ENCODE peak calls at places on chromosomes 16 and 17, in ten cellular contexts. F is SK-N-SH, N is transverse colon, G is upper lobe of left lung, L is stomach, T is GM12878, P is esophagus muscularis mucosa, J is H1, K is HepG2, O is K562. M is an unnamed sample.

GRCh38 chr17:41334385-41334784 is 16.2 kb downstream of the KRT33A start:
- DNase-seq in F (no peak), N (no peak), G (no peak), L (no peak), T (peak), P (no peak), J (no peak), K (no peak), O (no peak), M (no peak)

GRCh38 chr16:426115-426905 is 861 bp downstream of the RAB11FIP3 start:
- DNase-seq in F (peak), N (peak), G (peak), L (no peak), T (no peak), P (no peak), J (peak), K (no peak), O (peak), M (no peak)

GRCh38 chr17:49993423-49994037 is 1.5 kb downstream of the DLX3 start:
- DNase-seq in F (peak), N (no peak), G (peak), L (peak), T (no peak), P (no peak), J (peak), K (no peak), O (no peak), M (no peak)

GRCh38 chr16:24309222-24309905 is 53.2 kb downstream of the CACNG3 start:
- DNase-seq in F (no peak), N (no peak), G (no peak), L (peak), T (no peak), P (no peak), J (no peak), K (peak), O (no peak), M (no peak)

GRCh38 chr17:71709974-71710373 is 410.8 kb upstream of the SOX9 start:
- DNase-seq in F (peak), N (no peak), G (no peak), L (no peak), T (no peak), P (no peak), J (no peak), K (no peak), O (no peak), M (no peak)

GRCh38 chr17:40563371-40564052 is 1.8 kb downstream of the CCR7 start:
- DNase-seq in F (no peak), N (no peak), G (no peak), L (peak), T (no peak), P (peak), J (no peak), K (no peak), O (no peak), M (no peak)

GRCh38 chr17:58156839-58157803 is 8.9 kb downstream of the OR4D1 start:
- DNase-seq in F (peak), N (peak), G (peak), L (no peak), T (no peak), P (no peak), J (peak), K (no peak), O (peak), M (no peak)

GRCh38 chr16:81409016-81409556 is 35.5 kb upstream of the CMIP start:
- DNase-seq in F (no peak), N (no peak), G (no peak), L (no peak), T (no peak), P (no peak), J (no peak), K (no peak), O (no peak), M (no peak)

GRCh38 chr16:19696961-19697360 is 21.1 kb downstream of the KNOP1 start:
- DNase-seq in F (no peak), N (no peak), G (peak), L (no peak), T (no peak), P (no peak), J (no peak), K (no peak), O (no peak), M (no peak)

GRCh38 chr16:59045496-59045895 is 311.4 kb upstream of the GOT2 start:
- DNase-seq in F (no peak), N (no peak), G (no peak), L (no peak), T (no peak), P (no peak), J (no peak), K (no peak), O (no peak), M (no peak)

GRCh38 chr17:79657861-79658810 is 47.3 kb upstream of the RBFOX3 start:
- DNase-seq in F (no peak), N (no peak), G (no peak), L (no peak), T (no peak), P (peak), J (peak), K (no peak), O (no peak), M (peak)

GRCh38 chr16:8962393-8963009 is 1.2 kb downstream of the USP7 start:
- DNase-seq in F (peak), N (peak), G (peak), L (peak), T (no peak), P (no peak), J (no peak), K (no peak), O (peak), M (no peak)

GRCh38 chr16:88535181-88535856 is 34.9 kb upstream of the ZC3H18 start:
- DNase-seq in F (no peak), N (no peak), G (peak), L (no peak), T (no peak), P (no peak), J (no peak), K (no peak), O (no peak), M (no peak)

GRCh38 chr16:71930013-71930563 is 34.8 kb downstream of the IST1 start:
- DNase-seq in F (no peak), N (no peak), G (no peak), L (no peak), T (no peak), P (no peak), J (no peak), K (no peak), O (no peak), M (no peak)

GRCh38 chr16:71927787-71928186 is 32.5 kb downstream of the IST1 start:
- DNase-seq in F (no peak), N (no peak), G (no peak), L (no peak), T (no peak), P (no peak), J (no peak), K (no peak), O (no peak), M (no peak)

GRCh38 chr16:71930993-71931392 is 35.7 kb downstream of the IST1 start:
- DNase-seq in F (no peak), N (no peak), G (no peak), L (no peak), T (no peak), P (no peak), J (no peak), K (no peak), O (no peak), M (no peak)

GRCh38 chr16:71927383-71927782 is 32.1 kb downstream of the IST1 start:
- DNase-seq in F (no peak), N (peak), G (no peak), L (peak), T (no peak), P (no peak), J (no peak), K (no peak), O (no peak), M (peak)

DNA sequence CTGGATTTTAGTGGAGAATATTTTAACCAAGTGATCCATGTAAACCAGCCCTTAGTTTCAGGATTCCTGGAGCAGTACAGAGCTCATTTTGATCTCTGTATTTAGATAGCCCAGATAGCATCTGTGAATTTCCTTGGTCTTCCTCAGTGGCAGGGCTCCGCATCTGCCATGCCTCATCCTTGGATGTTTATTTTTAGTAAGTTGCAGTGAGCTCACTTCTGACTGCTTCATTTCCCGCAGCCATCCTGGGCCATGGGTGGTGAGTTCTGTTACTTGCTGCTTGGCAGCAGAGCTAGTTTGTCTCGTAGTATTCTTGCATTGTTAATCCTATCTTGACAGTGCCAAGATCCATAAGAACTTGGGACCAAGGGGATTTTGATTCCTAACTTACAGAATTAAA is 33.7 kb downstream of the IST1 start:
- DNase-seq in F (no peak), N (peak), G (no peak), L (no peak), T (no peak), P (no peak), J (no peak), K (no peak), O (no peak), M (peak)
- TF ChIP-seq EP300 in F (no peak), N (no peak), G (no peak), L (no peak), T (no peak), P (no peak), J (no peak), K (no peak), O (no peak), M (no peak)

DNA sequence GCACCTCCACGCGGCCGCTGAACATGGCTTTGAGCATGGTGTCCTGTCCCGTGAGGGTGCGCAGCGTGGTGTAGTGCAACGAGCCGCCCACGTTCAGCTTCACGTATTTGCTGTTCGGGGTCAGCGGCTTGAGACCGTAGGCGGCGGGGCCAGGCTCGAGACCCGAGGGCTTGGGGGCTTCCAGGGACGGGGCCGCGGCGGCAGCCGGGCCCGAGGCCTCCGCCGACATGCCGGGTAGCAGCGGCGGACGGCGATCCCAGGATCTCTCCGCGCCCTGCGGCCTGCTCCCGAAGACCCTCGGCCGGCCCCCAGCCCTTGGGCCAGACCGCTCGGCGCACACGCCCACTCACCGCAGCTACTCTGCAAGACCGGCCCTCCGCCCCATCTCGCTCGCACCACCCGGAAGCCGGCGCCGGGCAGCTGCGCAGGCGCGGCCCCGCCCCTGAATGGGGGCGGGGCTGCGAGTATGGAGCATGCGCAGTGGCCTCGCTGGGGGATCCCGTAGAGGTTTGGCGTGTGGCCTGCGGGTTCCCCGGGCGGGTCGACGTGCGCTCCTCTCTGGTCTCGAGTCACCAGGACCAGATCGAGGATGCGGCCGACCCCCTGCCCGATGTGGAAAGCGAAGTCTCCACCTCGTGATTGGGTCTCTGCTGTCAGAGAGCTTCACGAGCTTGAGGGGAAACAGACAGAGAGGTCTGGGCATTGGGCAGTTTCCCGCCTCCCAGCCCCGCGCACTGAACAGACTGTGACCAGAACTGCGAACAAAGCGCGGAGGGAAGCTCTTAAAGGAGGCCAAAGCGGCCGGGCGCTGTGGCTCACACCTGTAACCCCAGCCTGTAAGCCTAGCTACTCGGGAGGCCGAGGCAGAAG is at the start of gene KCTD13:
- DNase-seq in F (peak), N (peak), G (peak), L (peak), T (peak), P (peak), J (peak), K (peak), O (peak), M (peak)
- TF ChIP-seq POLR2AphosphoS5 in F (peak), N (peak), G (peak), L (no peak), T (peak), P (peak), J (peak), K (peak), O (peak), M (peak)

GRCh38 chr17:73284906-73285602 is 23.4 kb upstream of the CPSF4L start:
- DNase-seq in F (peak), N (no peak), G (no peak), L (no peak), T (no peak), P (no peak), J (no peak), K (no peak), O (no peak), M (no peak)

GRCh38 chr17:73285603-73285908 is 23.9 kb upstream of the CPSF4L start:
- DNase-seq in F (no peak), N (no peak), G (peak), L (no peak), T (no peak), P (no peak), J (no peak), K (no peak), O (no peak), M (no peak)

GRCh38 chr17:73288534-73289302 is 23.1 kb downstream of the CDC42EP4 start:
- DNase-seq in F (no peak), N (peak), G (no peak), L (peak), T (no peak), P (no peak), J (no peak), K (peak), O (peak), M (peak)

GRCh38 chr17:73285916-73286862 is 24.5 kb upstream of the CPSF4L start:
- DNase-seq in F (no peak), N (no peak), G (peak), L (no peak), T (no peak), P (no peak), J (no peak), K (no peak), O (no peak), M (no peak)

GRCh38 chr17:73286863-73287296 is 24.9 kb downstream of the CDC42EP4 start:
- DNase-seq in F (no peak), N (no peak), G (no peak), L (no peak), T (no peak), P (no peak), J (no peak), K (no peak), O (peak), M (no peak)
- TF ChIP-seq EP300 in F (no peak), N (no peak), G (no peak), L (no peak), T (no peak), P (no peak), J (no peak), K (no peak), O (no peak), M (no peak)

DNA sequence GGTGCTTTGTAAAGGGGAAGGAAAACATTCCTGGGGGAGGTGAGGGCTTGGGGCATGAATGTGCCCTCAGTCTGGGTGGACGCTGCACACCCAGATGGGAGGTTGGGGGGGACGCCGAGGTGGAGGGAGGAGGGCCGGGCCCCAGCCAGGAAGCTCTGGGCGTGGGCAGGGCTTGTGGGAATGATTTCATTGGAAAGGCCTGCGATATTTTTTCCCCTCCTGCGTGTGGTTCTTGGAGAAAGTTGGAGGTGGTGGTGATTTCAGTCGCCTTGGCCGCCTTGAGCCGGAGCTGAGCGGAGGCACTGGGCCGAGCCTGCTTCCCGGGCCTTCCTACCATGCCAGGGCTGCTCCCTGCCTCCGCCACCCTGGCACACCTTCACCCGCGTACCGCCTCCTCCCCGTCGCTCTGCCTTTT is 26.4 kb upstream of the CLEC18A start:
- DNase-seq in F (no peak), N (no peak), G (peak), L (no peak), T (no peak), P (no peak), J (no peak), K (peak), O (no peak), M (peak)
- TF ChIP-seq POLR2AphosphoS5 in F (no peak), N (no peak), G (no peak), L (no peak), T (no peak), P (peak), J (no peak), K (no peak), O (no peak), M (no peak)

GRCh38 chr16:78775161-78775561 is 675.7 kb downstream of the WWOX start:
- DNase-seq in F (no peak), N (no peak), G (no peak), L (no peak), T (no peak), P (no peak), J (no peak), K (no peak), O (no peak), M (no peak)
- TF ChIP-seq EP300 in F (no peak), N (no peak), G (no peak), L (no peak), T (no peak), P (no peak), J (no peak), K (no peak), O (no peak), M (no peak)

DNA sequence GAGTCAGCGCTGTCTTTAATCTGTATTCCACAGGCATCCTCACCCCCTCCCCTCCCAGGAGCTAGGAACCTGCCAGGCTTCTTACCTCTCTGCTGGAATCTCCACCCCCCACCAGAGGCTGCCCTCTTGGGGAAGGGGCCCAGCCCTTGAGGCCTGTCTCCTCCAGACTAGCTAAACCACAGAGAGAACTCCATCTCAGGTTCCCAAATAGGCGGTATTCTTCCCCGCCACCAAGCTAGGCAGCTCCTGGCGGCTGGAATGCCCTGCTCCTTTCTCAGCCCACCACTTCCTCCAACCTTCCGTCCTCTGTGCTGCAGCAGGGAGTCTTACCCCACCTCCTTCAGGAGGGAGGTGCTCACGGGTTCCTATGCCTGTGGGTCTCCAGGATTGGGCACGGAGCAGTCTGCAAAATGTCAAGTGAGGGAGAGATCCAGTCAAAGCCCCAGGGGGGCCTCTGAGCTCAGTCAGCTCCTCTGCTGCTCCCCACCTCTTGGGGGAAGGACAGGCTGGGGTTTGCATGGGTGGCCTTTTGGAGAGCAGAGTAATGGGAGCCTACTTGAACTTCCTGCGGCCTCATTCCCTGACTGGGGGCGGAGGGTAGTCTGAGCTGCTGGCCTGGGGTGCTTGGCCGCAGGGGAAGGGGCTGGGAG is 55.7 kb downstream of the SREBF1 start:
- DNase-seq in F (peak), N (peak), G (no peak), L (peak), T (no peak), P (no peak), J (peak), K (no peak), O (no peak), M (peak)
- TF ChIP-seq POLR2AphosphoS5 in F (no peak), N (no peak), G (no peak), L (no peak), T (no peak), P (peak), J (no peak), K (no peak), O (no peak), M (peak)

GRCh38 chr16:7086842-7087616 is 245.6 kb upstream of the RBFOX1 start:
- DNase-seq in F (peak), N (no peak), G (peak), L (no peak), T (no peak), P (no peak), J (peak), K (peak), O (no peak), M (no peak)
- TF ChIP-seq EP300 in F (no peak), N (no peak), G (no peak), L (no peak), T (no peak), P (no peak), J (no peak), K (no peak), O (no peak), M (no peak)

GRCh38 chr16:48287239-48287638 is 39.9 kb upstream of the ABCC11 start:
- DNase-seq in F (no peak), N (no peak), G (no peak), L (no peak), T (no peak), P (no peak), J (no peak), K (no peak), O (no peak), M (no peak)

GRCh38 chr16:48279199-48279598 is 31.9 kb upstream of the ABCC11 start:
- DNase-seq in F (no peak), N (no peak), G (no peak), L (no peak), T (no peak), P (no peak), J (no peak), K (no peak), O (no peak), M (no peak)

GRCh38 chr16:48282636-48283263 is 35.4 kb upstream of the ABCC11 start:
- DNase-seq in F (no peak), N (no peak), G (no peak), L (no peak), T (no peak), P (no peak), J (no peak), K (no peak), O (no peak), M (no peak)

DNA sequence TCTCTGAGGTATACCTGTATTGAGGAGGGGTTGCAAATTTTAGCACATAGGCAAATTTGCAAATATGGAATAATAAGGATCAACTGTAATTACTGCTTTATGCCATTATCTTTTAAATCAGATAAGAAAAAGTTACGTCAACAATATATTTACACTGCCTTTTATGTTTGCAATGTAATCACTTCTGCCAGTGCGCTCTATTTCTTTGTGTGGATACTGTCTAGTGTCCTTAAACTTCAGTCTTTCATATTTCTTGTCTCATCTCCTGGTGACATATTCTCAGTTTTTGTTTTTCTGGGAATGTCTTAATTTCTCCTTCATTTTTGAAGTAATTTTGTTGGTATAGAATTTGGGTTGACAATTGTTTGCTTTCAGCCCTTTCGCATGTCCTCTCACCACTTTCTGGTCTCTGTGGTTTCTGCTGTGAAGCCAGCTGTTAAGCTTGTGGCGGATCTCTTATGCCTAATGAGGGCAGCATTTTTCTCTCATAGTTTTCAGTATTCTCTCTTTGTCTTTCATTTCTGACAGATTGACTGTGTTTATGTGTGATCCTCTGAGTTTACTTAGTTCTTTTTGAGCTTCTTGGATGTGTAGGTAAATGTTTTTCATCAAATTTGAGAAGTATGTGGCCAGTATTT is 37.6 kb upstream of the ABCC11 start:
- DNase-seq in F (no peak), N (no peak), G (no peak), L (no peak), T (peak), P (no peak), J (no peak), K (no peak), O (no peak), M (no peak)
- TF ChIP-seq POLR2AphosphoS5 in F (no peak), N (no peak), G (no peak), L (no peak), T (no peak), P (no peak), J (no peak), K (no peak), O (no peak), M (no peak)

M was measured in sigmoid colon.